ENCODE peak calls at places on chromosomes 1 and 21, in five cellular contexts. R is hepatocyte; N is GM12892; D is Right ventricle myocardium inferior; L is stimulated activated CD8-positive, alpha-beta memory T cell treated with anti-CD3 and anti-CD28 coated beads, Interleukin-4, amount 100 ng/mL, for 24 hours. B is an unnamed sample.

GRCh38 chr1:203336097-203336496 is 14.8 kb downstream of the FMOD start:
- DNase-seq in R (no peak), N (no peak), D (no peak), L (no peak), B (no peak)

GRCh38 chr1:36807262-36807661 is 227.1 kb downstream of the GRIK3 start:
- DNase-seq in R (no peak), N (no peak), D (no peak), L (no peak), B (peak)

GRCh38 chr1:19074361-19074901 is 118.0 kb upstream of the IFFO2 start:
- DNase-seq in R (no peak), N (no peak), D (no peak), L (peak), B (no peak)

GRCh38 chr21:42218836-42219605 is at the start of gene ABCG1:
- DNase-seq in R (peak), N (peak), D (peak), L (no peak), B (peak)

GRCh38 chr1:64019818-64020217 is 183.6 kb upstream of the UBE2U start:
- DNase-seq in R (peak), N (no peak), D (no peak), L (no peak), B (no peak)

GRCh38 chr1:226034482-226034881 is 28.0 kb upstream of the H3-3A start:
- DNase-seq in R (peak), N (no peak), D (peak), L (no peak), B (peak)

GRCh38 chr1:21090460-21090859 is 86.2 kb downstream of the EIF4G3 start:
- DNase-seq in R (no peak), N (no peak), D (no peak), L (no peak), B (no peak)

GRCh38 chr1:150567717-150568561 is 11.5 kb downstream of the MCL1 start:
- DNase-seq in R (peak), N (no peak), D (peak), L (peak), B (peak)

GRCh38 chr1:41672173-41672572 is 187.7 kb upstream of the EDN2 start:
- DNase-seq in R (peak), N (no peak), D (no peak), L (no peak), B (no peak)

GRCh38 chr1:51973587-51974474 is 16.7 kb downstream of the RAB3B start:
- DNase-seq in R (no peak), N (no peak), D (no peak), L (no peak), B (no peak)

GRCh38 chr1:3922201-3922725 is 22.2 kb upstream of the C1orf174 start:
- DNase-seq in R (no peak), N (no peak), D (no peak), L (no peak), B (no peak)

GRCh38 chr1:71083271-71083670 is 2.4 kb upstream of the ZRANB2 start:
- DNase-seq in R (no peak), N (no peak), D (no peak), L (no peak), B (no peak)

GRCh38 chr1:156706647-156707008 is 1.2 kb upstream of the CRABP2 start:
- DNase-seq in R (peak), N (no peak), D (peak), L (no peak), B (no peak)

GRCh38 chr1:170634819-170635410 is 29.0 kb upstream of the PRRX1 start:
- DNase-seq in R (no peak), N (no peak), D (no peak), L (no peak), B (peak)

GRCh38 chr1:36284517-36284916 is 21.7 kb upstream of the SH3D21 start:
- DNase-seq in R (no peak), N (no peak), D (no peak), L (no peak), B (no peak)

GRCh38 chr1:101781437-101781836 is 215.3 kb downstream of the OLFM3 start:
- DNase-seq in R (peak), N (no peak), D (no peak), L (no peak), B (no peak)

GRCh38 chr21:39713905-39714304 is 31.1 kb upstream of the IGSF5 start:
- DNase-seq in R (no peak), N (no peak), D (no peak), L (no peak), B (no peak)

GRCh38 chr1:167221804-167222610 is 1.3 kb downstream of the POU2F1 start:
- DNase-seq in R (peak), N (peak), D (peak), L (peak), B (peak)

B was measured in dermis blood vessel endothelial cell.